ENCODE peak calls at places on chromosomes 7 and 10, in four cellular contexts. P is activated CD4-positive, CD25-positive, alpha-beta regulatory T cell; Q is stimulated activated CD4-positive, alpha-beta T cell treated with anti-CD3 and anti-CD28 coated beads, Interleukin-12 subunit alpha, Interleukin-12 subunit beta, amount 100 ng/mL, for 4 hours; K is GM04503. H is an unnamed sample.

GRCh38 chr10:3099291-3100092 is 32.1 kb downstream of the PFKP start:
- DNase-seq in P (no peak), Q (no peak), K (peak), H (no peak)

GRCh38 chr7:96591900-96592676 is 117.6 kb downstream of the SEM1 start:
- DNase-seq in P (no peak), Q (no peak), K (no peak), H (no peak)

GRCh38 chr7:17402628-17403278 is 104.3 kb downstream of the AHR start:
- DNase-seq in P (no peak), Q (no peak), K (no peak), H (no peak)

GRCh38 chr7:76407718-76408117 is 1.8 kb downstream of the SSC4D start:
- DNase-seq in P (no peak), Q (no peak), K (no peak), H (no peak)

GRCh38 chr7:100132697-100133137 is 6.0 kb downstream of the MBLAC1 start:
- DNase-seq in P (peak), Q (peak), K (no peak), H (peak)

GRCh38 chr7:33845991-33846509 is 59.3 kb upstream of the BMPER start:
- DNase-seq in P (no peak), Q (no peak), K (no peak), H (no peak)

GRCh38 chr7:123070702-123071286 is 75.3 kb upstream of the TAS2R16 start:
- DNase-seq in P (no peak), Q (no peak), K (no peak), H (no peak)

GRCh38 chr10:121096617-121097431 is 245.7 kb downstream of the WDR11 start:
- DNase-seq in P (no peak), Q (no peak), K (no peak), H (no peak)

GRCh38 chr7:4483851-4484250 is 198.2 kb upstream of the FOXK1 start:
- DNase-seq in P (no peak), Q (no peak), K (no peak), H (no peak)

GRCh38 chr7:18086165-18087030 is 58.8 kb upstream of the PRPS1L1 start:
- DNase-seq in P (no peak), Q (no peak), K (no peak), H (no peak)

GRCh38 chr7:22248111-22248809 is 108.7 kb downstream of the RAPGEF5 start:
- DNase-seq in P (no peak), Q (no peak), K (no peak), H (no peak)

GRCh38 chr10:129774736-129775401 is 189.2 kb downstream of the EBF3 start:
- DNase-seq in P (no peak), Q (no peak), K (no peak), H (no peak)

GRCh38 chr7:117320523-117320922 is 2.3 kb downstream of the WNT2 start:
- DNase-seq in P (no peak), Q (no peak), K (no peak), H (no peak)

H was measured in activated CD8-positive, alpha-beta memory T cell treated with anti-CD3 and anti-CD28 coated beads, Interleukin-2, amount 50 U/mL, for 4 hours.